ENCODE peak calls at places on chromosome 19, in five cellular contexts. G, U, Q, F and V are unnamed samples.

GRCh38 chr19:57395710-57396109 is 6.1 kb downstream of the ZNF548 start:
- DNase-seq in G (no peak), U (no peak), Q (no peak), F (no peak), V (no peak)

GRCh38 chr19:54905411-54905810 is 537 bp upstream of the NCR1 start:
- DNase-seq in G (no peak), U (no peak), Q (no peak), F (no peak), V (no peak)

GRCh38 chr19:34588249-34588648 is 88.7 kb downstream of the SCGB2B2 start:
- DNase-seq in G (no peak), U (no peak), Q (no peak), F (peak; percentile 10), V (no peak)

GRCh38 chr19:21141787-21142464 is at the start of gene ZNF431:
- DNase-seq in G (peak; percentile 97), U (peak; percentile 99), Q (peak; percentile 92), F (peak; percentile 92), V (peak; percentile 95)

GRCh38 chr19:56217039-56217949 is 15.2 kb downstream of the ZSCAN5C start:
- DNase-seq in G (peak; percentile 38), U (peak; percentile 77), Q (no peak), F (no peak), V (peak; percentile 14)

GRCh38 chr19:16014923-16015804 is 61.1 kb upstream of the TPM4 start:
- DNase-seq in G (no peak), U (no peak), Q (no peak), F (no peak), V (no peak)

GRCh38 chr19:54262470-54262869 is 5.4 kb upstream of the LILRB5 start:
- DNase-seq in G (no peak), U (no peak), Q (no peak), F (no peak), V (no peak)

GRCh38 chr19:34282611-34283519 is 28.5 kb downstream of the GARRE1 start:
- DNase-seq in G (no peak), U (no peak), Q (no peak), F (no peak), V (no peak)

GRCh38 chr19:40398417-40399056 is 8.6 kb upstream of the HIPK4 start:
- DNase-seq in G (peak; percentile 84), U (peak; percentile 97), Q (no peak), F (no peak), V (peak; percentile 50)

GRCh38 chr19:53195265-53195879 is 2.2 kb upstream of the ZNF665 start:
- DNase-seq in G (peak; percentile 88), U (peak; percentile 93), Q (peak; percentile 9), F (peak; percentile 42), V (peak; percentile 90)

GRCh38 chr19:7639863-7640348 is 3.0 kb downstream of the STXBP2 start:
- DNase-seq in G (no peak), U (no peak), Q (no peak), F (no peak), V (no peak)

GRCh38 chr19:40322951-40323615 is 25.1 kb downstream of the C19orf47 start:
- DNase-seq in G (no peak), U (no peak), Q (no peak), F (no peak), V (no peak)

GRCh38 chr19:8600064-8600463 is 10.5 kb downstream of the ADAMTS10 start:
- DNase-seq in G (no peak), U (no peak), Q (no peak), F (no peak), V (no peak)

GRCh38 chr19:17473041-17473440 is 2.7 kb downstream of the SLC27A1 start:
- DNase-seq in G (no peak), U (no peak), Q (no peak), F (peak; percentile 35), V (no peak)

GRCh38 chr19:7191946-7192691 is 102.1 kb downstream of the INSR start:
- DNase-seq in G (no peak), U (no peak), Q (peak; percentile 86), F (no peak), V (no peak)

GRCh38 chr19:50823389-50824042 is at the start of gene KLK1:
- DNase-seq in G (no peak), U (no peak), Q (no peak), F (no peak), V (no peak)

GRCh38 chr19:14135985-14136508 is 342 bp downstream of the ASF1B start:
- DNase-seq in G (no peak), U (no peak), Q (no peak), F (no peak), V (no peak)

GRCh38 chr19:36210497-36210896 is 4.0 kb downstream of the ZNF565 start:
- DNase-seq in G (no peak), U (no peak), Q (no peak), F (no peak), V (no peak)

GRCh38 chr19:30011051-30011578 is 69.1 kb downstream of the URI1 start:
- DNase-seq in G (peak; percentile 43), U (peak; percentile 59), Q (no peak), F (no peak), V (no peak)

GRCh38 chr19:5542665-5543064 is 25.1 kb downstream of the TINCR start:
- DNase-seq in G (peak; percentile 40), U (peak; percentile 58), Q (no peak), F (no peak), V (no peak)

GRCh38 chr19:5539431-5539833 is 28.3 kb downstream of the TINCR start:
- DNase-seq in G (peak; percentile 47), U (peak; percentile 85), Q (no peak), F (no peak), V (no peak)

GRCh38 chr19:5537870-5538269 is 29.9 kb downstream of the TINCR start:
- DNase-seq in G (no peak), U (no peak), Q (no peak), F (no peak), V (no peak)

GRCh38 chr19:5540208-5540607 is 27.5 kb downstream of the TINCR start:
- DNase-seq in G (no peak), U (no peak), Q (no peak), F (no peak), V (no peak)

DNA sequence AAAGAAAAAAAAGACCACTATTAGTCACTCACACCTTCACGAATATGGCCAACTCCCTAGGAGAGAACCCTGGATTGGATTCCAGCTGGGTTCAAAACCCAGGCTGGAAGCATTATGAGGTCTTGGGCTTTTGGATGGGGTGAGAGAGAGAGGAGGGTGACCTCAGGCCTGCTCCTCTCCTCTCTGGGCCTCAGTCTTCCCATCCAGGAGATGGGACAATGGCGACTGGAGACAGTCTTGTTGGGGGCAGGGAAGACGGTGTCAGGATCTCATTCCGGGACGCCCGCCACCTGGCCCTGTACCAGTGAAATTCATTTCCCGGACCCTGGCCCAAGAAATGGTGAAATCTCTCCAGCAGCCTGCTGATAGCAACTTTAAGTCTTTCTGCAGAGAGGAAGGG is 26.3 kb downstream of the TINCR start:
- DNase-seq in G (no peak), U (no peak), Q (no peak), F (no peak), V (no peak)
- TF ChIP-seq CTCF in G (no peak), U (no peak), Q (no peak), F (no peak), V (no peak)

GRCh38 chr19:33217881-33218280 is 7.8 kb downstream of the SLC7A10 start:
- DNase-seq in G (peak; percentile 36), U (no peak), Q (no peak), F (no peak), V (no peak)

GRCh38 chr19:33220115-33220514 is 5.5 kb downstream of the SLC7A10 start:
- DNase-seq in G (no peak), U (no peak), Q (no peak), F (no peak), V (no peak)

GRCh38 chr19:33219261-33219812 is 6.3 kb downstream of the SLC7A10 start:
- DNase-seq in G (peak; percentile 62), U (peak; percentile 62), Q (no peak), F (no peak), V (no peak)

GRCh38 chr19:33221641-33222040 is 4.0 kb downstream of the SLC7A10 start:
- DNase-seq in G (no peak), U (no peak), Q (no peak), F (no peak), V (no peak)

GRCh38 chr19:33220735-33221134 is 4.9 kb downstream of the SLC7A10 start:
- DNase-seq in G (no peak), U (no peak), Q (no peak), F (no peak), V (no peak)
- TF ChIP-seq EZH2phosphoT487 in G (no peak), U (no peak), Q (no peak), F (no peak), V (no peak)

DNA sequence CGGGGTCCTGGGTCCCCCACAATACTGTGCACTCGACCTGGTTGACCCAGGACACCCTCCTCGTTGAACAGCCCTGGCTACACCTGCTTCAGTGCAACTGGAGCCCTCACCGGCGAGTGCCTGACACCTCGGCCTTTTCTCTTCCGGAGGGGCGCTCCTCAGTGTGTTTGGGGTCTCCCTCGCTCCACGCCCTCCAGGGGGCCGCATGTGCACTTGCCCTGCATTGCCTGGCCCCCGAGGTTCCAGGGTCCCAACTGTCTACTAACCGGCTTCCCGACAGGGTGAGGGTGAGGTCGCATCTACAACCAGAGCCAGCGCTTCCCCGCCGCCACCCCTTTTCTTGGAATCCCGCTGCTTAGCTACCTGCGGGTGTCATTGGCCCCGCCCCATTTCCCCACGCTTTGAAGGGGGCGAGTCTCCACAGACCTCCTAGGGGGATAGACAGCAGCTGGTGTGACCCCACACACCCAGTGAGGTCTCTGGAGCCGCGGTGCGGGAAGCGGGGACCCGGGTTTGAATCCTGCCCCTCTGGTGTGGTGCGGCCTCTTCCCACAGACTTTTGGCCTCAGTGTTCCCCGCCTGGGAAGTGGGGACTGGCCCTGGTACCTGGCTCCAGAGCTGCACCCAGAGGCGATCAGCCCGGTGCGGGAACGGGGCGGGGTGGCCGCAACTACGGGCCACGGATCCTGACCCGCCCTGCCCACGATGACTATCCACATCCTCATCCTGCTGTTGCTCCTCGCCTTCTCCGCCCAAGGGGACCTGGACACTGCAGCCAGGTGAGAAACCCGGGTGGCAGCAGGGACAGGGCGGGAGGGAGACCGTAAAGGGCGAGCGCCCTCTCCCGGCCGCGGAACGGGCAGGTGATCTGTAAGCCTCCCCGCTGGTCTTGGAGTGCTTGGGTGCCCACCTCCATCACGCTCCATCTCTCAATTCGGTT is at the start of gene ADM5:
- DNase-seq in G (peak; percentile 56), U (peak; percentile 85), Q (no peak), F (no peak), V (peak; percentile 72)
- TF ChIP-seq EZH2 in G (no peak), U (no peak), Q (no peak), F (no peak), V (no peak)

DNA sequence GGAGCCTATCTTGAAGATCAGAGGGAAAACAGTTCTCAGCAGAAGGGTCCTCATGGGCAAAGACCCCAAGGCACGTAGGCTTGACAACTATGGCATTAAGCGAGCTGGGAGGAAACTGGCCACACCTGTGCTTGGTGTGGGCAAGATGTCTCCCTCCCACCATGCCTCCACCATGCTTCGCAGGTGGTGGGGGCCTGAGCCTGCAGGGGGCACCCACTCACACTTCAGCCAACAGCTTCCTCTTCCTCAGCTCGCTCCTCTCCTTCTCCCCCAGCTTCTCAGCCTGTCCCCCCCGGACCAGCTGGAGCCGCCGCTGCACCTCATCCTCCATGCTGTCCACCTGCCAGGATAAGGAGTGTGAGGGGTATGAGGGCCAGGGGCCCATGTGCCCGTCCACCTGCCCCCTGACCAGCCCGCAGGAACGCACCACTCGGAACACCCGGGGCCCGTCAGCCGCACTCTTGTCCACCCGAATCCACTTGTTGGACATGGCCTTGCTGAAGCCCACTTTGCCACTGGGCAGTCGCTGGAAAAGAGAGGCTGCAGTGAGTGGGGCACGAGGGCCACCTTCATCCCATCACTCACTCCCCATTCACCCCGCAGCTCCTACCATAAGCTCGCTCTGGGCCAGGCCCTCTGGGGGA is 3.4 kb downstream of the FARSA start:
- DNase-seq in G (no peak), U (no peak), Q (no peak), F (no peak), V (no peak)
- TF ChIP-seq CTCF in G (no peak), U (no peak), Q (no peak), F (no peak), V (no peak)

GRCh38 chr19:2154587-2155075 is 3.3 kb upstream of the AP3D1 start:
- DNase-seq in G (no peak), U (no peak), Q (no peak), F (no peak), V (peak; percentile 10)
- TF ChIP-seq EZH2phosphoT487 in G (no peak), U (no peak), Q (no peak), F (no peak), V (no peak)